ENCODE peak calls at places on chromosome 9, in eight cellular contexts. Z is right lobe of liver; W is transverse colon; G is heart left ventricle; A is ovary; X is A549; I is OCI-LY7; J is CD8-positive, alpha-beta T cell. C is an unnamed sample. For H3K4me1, the result is how much of the 10 kb centered on the place peaks cover.

GRCh38 chr9:96169901-96170300 is 132.1 kb downstream of the HSD17B3 start:
- DNase-seq in A (no peak), X (peak), Z (no peak), J (no peak), G (no peak), W (no peak), I (no peak), C (no peak)

GRCh38 chr9:36798350-36799065 is 225.8 kb downstream of the MELK start:
- DNase-seq in A (no peak), J (no peak), G (no peak), W (no peak), X (peak), I (no peak), Z (no peak), C (no peak)

GRCh38 chr9:91037511-91038482 is 236.2 kb downstream of the SYK start:
- DNase-seq in G (no peak), J (no peak), W (peak), X (peak), I (peak), Z (peak), A (peak), C (no peak)

GRCh38 chr9:72203205-72203803 is 54.1 kb downstream of the GDA start:
- DNase-seq in X (peak), G (no peak), A (no peak), I (peak), W (peak), J (no peak), Z (no peak), C (peak)

GRCh38 chr9:27726244-27727141 is 153.2 kb upstream of the C9orf72 start:
- DNase-seq in A (peak), I (peak), X (peak), G (peak), J (peak), Z (no peak), W (peak), C (peak)

GRCh38 chr9:133406480-133407307 is 11.1 kb downstream of the REXO4 start:
- DNase-seq in Z (peak), I (peak), G (peak), X (peak), A (peak), J (peak), W (peak), C (no peak)

GRCh38 chr9:118871531-118871930 is 497.7 kb downstream of the BRINP1 start:
- DNase-seq in A (no peak), J (no peak), G (no peak), X (no peak), I (no peak), W (no peak), Z (no peak), C (no peak)

GRCh38 chr9:5425006-5425628 is 12.6 kb downstream of the PLGRKT start:
- DNase-seq in J (no peak), A (no peak), W (no peak), X (peak), Z (no peak), I (peak), G (no peak), C (no peak)

GRCh38 chr9:14352549-14352948 is 38.6 kb upstream of the NFIB start:
- DNase-seq in A (no peak), I (no peak), Z (no peak), W (no peak), J (no peak), G (no peak), X (no peak), C (no peak)

GRCh38 chr9:130663258-130664171 is 879 bp upstream of the PRDM12 start:
- DNase-seq in G (no peak), A (no peak), J (no peak), Z (no peak), W (no peak), I (no peak), X (no peak), C (no peak)

GRCh38 chr9:31393240-31393639 is 991.2 kb upstream of the ACO1 start:
- DNase-seq in A (no peak), G (no peak), W (no peak), J (no peak), Z (no peak), I (no peak), X (no peak), C (no peak)

GRCh38 chr9:82024931-82025330 is 36.4 kb downstream of the SPATA31D1 start:
- DNase-seq in Z (no peak), X (no peak), I (no peak), A (no peak), J (no peak), W (no peak), G (no peak), C (no peak)

GRCh38 chr9:82022121-82022520 is 33.5 kb downstream of the SPATA31D1 start:
- DNase-seq in W (no peak), I (no peak), A (no peak), G (no peak), Z (no peak), J (no peak), X (no peak), C (no peak)

GRCh38 chr9:82020341-82020740 is 31.8 kb downstream of the SPATA31D1 start:
- DNase-seq in Z (no peak), W (no peak), I (no peak), A (no peak), G (no peak), J (no peak), X (no peak), C (no peak)

DNA sequence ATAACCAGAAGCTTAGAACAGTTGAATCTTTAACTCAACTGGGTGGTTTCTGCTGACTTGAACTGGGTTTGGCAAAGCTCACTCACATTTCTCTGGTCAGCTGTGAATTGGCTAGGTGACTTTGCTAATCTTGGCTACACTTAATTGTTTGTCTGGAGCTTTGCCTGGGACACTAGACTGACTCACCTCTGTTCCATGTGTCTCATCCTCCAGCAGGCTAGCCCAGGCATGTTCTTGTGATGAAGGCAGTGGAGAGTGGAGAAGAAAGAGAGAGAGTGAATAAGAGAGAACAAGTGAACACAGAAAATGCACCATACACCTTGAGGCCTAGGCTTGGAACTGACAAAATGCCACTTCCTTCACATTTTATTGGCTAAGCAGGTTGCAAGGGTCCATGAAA is 32.6 kb downstream of the SPATA31D1 start:
- DNase-seq in A (no peak), Z (no peak), I (no peak), X (peak), J (no peak), W (no peak), G (no peak), C (no peak)
- TF ChIP-seq CTCF in A (no peak), Z (no peak), I (no peak), X (no peak), J (no peak), W (no peak), G (no peak), C (no peak)

DNA sequence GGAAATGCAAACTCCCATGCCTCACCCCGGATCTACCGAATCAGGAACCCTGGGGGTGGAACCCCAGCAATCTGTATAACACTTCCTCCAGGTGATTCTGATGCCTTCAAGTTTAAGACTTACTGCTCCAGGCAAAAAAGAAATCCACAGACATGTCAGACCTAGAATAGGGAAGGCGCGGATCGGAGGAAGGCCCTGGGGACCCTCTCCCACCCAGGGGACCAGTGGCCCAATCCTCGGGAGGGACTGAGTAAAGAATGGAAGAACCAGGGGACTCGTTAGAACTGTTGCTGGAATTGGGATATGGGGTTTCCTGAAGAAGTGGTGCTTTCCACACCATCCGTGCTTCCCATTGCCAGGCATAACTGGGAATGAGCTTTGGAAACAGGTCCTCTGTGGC is 63.8 kb upstream of the SLC25A51 start:
- DNase-seq in W (no peak), G (no peak), I (no peak), Z (peak), A (no peak), X (no peak), J (no peak), C (no peak)
- H3K4me1 ChIP-seq in W (under half), G (half or more), I (under half), Z (under half), A (under half), X (half or more), J (under half), C (half or more)

DNA sequence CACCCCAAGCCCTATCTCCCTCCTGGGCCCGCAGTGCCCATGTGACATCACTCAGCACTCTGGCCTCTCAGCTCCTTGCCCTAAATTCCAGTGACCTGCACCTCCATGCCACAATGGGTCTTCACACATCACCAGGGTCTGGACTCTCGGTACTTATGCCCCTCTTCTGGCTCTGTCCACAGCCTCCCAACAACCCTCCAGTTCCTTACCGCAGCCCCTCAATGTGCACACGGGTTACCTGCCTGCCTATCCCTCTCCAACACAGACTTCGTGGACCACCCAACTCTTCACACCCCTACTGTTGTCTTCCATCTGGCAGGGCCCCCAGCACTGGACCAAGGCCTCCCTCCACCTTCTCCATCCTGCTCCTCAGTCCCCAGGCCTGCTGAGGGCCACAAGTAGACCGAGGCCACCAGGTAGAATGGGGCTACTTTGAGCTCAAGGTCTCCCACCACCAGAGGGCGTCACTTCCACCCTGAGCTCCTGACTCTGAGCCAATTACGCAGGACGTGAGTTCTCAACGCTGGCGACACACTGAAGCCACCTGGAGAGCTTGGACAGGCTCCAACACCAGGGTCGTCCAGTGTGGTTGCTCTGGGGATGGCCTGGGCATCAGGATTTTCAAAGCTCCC is 172.1 kb downstream of the GABBR2 start:
- DNase-seq in J (no peak), I (peak), A (no peak), W (peak), Z (no peak), X (peak), G (no peak), C (no peak)
- TF ChIP-seq CTCF in J (no peak), I (peak), A (no peak), W (no peak), Z (peak), X (no peak), G (no peak), C (peak)

GRCh38 chr9:127546125-127546832 is 65.8 kb upstream of the STXBP1 start:
- DNase-seq in W (peak), X (peak), G (no peak), A (no peak), J (no peak), I (no peak), Z (no peak), C (no peak)

GRCh38 chr9:127543973-127544533 is 68.0 kb upstream of the STXBP1 start:
- DNase-seq in Z (no peak), A (no peak), J (no peak), I (no peak), W (no peak), G (no peak), X (no peak), C (no peak)

GRCh38 chr9:127548352-127548878 is 63.7 kb upstream of the STXBP1 start:
- DNase-seq in W (no peak), G (no peak), J (no peak), A (no peak), X (no peak), I (no peak), Z (no peak), C (no peak)

GRCh38 chr9:127543221-127543620 is 68.9 kb upstream of the STXBP1 start:
- DNase-seq in J (no peak), A (no peak), W (no peak), X (no peak), Z (no peak), I (no peak), G (no peak), C (no peak)

GRCh38 chr9:127545196-127546124 is 66.6 kb upstream of the STXBP1 start:
- DNase-seq in G (no peak), J (no peak), I (no peak), Z (peak), W (peak), A (peak), X (peak), C (no peak)
- H3K4me1 ChIP-seq in G (half or more), J (under half), I (under half), Z (under half), W (under half), A (under half), X (half or more), C (half or more)

DNA sequence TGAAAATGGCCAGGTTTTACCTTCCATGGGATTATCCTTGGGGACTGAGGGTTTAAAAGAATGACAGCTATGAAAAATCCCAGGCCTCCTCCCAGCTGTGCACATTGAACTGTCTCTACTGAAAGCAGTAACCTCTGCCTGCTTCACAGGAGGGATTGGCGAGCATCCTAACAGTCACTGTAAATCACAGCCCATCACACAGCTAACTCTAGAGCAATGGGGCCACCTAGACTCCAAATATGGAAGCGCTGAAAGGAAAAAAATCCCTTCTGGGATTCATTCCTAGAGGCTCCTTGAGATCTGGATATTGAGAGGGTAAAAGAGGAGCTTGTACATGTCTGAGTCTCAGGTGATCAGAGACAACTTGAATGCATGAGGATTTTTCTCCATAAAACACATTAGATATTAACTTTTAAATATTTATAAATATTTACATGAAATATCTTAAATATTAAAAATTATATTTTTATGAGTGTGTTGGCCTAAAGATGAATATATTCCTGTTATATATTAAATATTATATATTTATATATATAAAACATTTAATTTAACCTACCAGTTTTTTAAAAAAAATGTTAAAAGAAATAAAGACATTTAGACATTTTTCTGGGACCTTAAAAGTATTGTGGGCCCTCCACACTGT is 133.8 kb upstream of the SLC24A2 start:
- DNase-seq in I (no peak), G (no peak), Z (no peak), W (no peak), A (peak), J (no peak), X (peak), C (no peak)
- TF ChIP-seq CTCF in I (no peak), G (peak), Z (no peak), W (no peak), A (no peak), J (no peak), X (peak), C (peak)

GRCh38 chr9:137761032-137761431 is 116.5 kb upstream of the CACNA1B start:
- DNase-seq in G (no peak), W (no peak), J (no peak), I (no peak), Z (no peak), A (no peak), X (no peak), C (no peak)
- H3K4me1 ChIP-seq in G (under half), W (under half), J (under half), I (under half), Z (under half), A (under half), X (under half), C (under half)

GRCh38 chr9:134517069-134517680 is 124.4 kb upstream of the COL5A1 start:
- DNase-seq in X (no peak), W (no peak), A (no peak), G (no peak), J (no peak), Z (no peak), I (no peak), C (no peak)
- TF ChIP-seq CTCF in X (no peak), W (no peak), A (no peak), G (no peak), J (no peak), Z (no peak), I (no peak), C (no peak)

GRCh38 chr9:89483592-89484474 is 14.1 kb downstream of the SEMA4D start:
- DNase-seq in Z (no peak), W (peak), I (peak), X (no peak), A (no peak), G (peak), J (peak), C (no peak)
- H3K4me1 ChIP-seq in Z (under half), W (under half), I (half or more), X (under half), A (under half), G (under half), J (half or more), C (under half)

DNA sequence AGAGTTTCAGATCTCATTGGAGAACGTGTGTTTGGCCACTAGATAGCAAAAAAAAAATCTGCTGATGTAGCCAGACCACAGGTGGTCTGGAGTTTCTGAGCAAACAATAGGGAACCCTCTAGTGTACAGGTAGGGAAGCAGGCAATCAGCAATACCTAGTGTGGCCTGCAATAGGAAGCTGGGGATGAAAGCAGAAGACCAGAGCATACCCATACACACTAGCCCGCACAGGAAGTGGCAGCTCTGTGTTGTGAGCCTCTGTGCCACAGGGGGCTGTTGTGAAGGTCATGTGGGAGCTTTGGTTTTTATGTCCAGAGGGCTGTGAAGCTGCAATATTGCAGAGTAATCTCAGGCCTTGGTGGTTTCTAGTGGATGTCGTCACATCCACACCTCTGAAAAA is 81.2 kb downstream of the MTAP start:
- DNase-seq in J (peak), Z (no peak), A (no peak), I (peak), X (no peak), G (no peak), W (no peak), C (no peak)
- TF ChIP-seq CTCF in J (no peak), Z (no peak), A (no peak), I (no peak), X (no peak), G (no peak), W (no peak), C (no peak)

DNA sequence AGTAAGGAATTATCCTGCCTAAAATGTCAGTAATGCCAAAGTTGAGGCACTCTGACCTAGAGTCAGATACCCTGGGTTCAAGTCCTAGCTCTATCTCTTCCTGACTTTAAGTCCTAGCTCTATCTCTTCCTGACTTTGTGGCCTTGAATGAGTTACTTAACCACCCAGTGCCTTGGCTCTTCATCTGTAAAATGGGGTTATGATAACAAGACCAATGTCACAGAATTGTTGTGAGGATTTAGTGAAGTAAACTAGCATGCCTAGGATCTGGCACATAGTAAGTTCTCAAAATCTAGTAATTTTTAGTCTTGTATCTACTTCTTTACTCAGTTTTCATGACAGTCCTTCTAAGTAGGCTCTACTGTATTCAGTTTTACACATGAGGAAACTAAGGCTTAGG is 2.0 kb downstream of the TRIM32 start:
- DNase-seq in J (no peak), W (no peak), A (no peak), X (no peak), G (no peak), Z (no peak), I (no peak), C (no peak)
- H3K4me1 ChIP-seq in J (under half), W (under half), A (under half), X (half or more), G (under half), Z (under half), I (under half), C (under half)

C was measured in Panc1.